ENCODE peak calls at places on chromosome 10, in seven cellular contexts. J is A673; K is astrocyte of the spinal cord; P is mesothelial cell of epicardium; I is A549; N is astrocyte; G is CD8-positive, alpha-beta T cell. S is an unnamed sample.

GRCh38 chr10:34815174-34816066 is at the start of gene PARD3:
- DNase-seq in J (peak; percentile 79), K (peak; percentile 56), P (peak; percentile 59), I (peak; percentile 72), N (no peak), G (no peak), S (peak; percentile 34)

GRCh38 chr10:79223346-79224048 is 123.8 kb upstream of the PPIF start:
- DNase-seq in J (no peak), K (peak; percentile 69), P (no peak), I (no peak), N (peak; percentile 80), G (no peak), S (no peak)

GRCh38 chr10:32985341-32985764 is 27.3 kb upstream of the ITGB1 start:
- DNase-seq in J (no peak), K (no peak), P (no peak), I (no peak), N (no peak), G (no peak), S (no peak)

GRCh38 chr10:119595134-119595714 is 1.5 kb downstream of the TIAL1 start:
- DNase-seq in J (peak; percentile 27), K (peak; percentile 47), P (no peak), I (no peak), N (peak; percentile 59), G (no peak), S (peak; percentile 66)

GRCh38 chr10:100982916-100983830 is 4.1 kb downstream of the MRPL43 start:
- DNase-seq in J (no peak), K (no peak), P (no peak), I (no peak), N (no peak), G (no peak), S (no peak)

GRCh38 chr10:119198438-119198837 is 8.9 kb upstream of the GRK5 start:
- DNase-seq in J (no peak), K (no peak), P (no peak), I (peak; percentile 28), N (no peak), G (no peak), S (no peak)

GRCh38 chr10:31926765-31927596 is 1.6 kb downstream of the ARHGAP12 start:
- DNase-seq in J (peak; percentile 24), K (no peak), P (no peak), I (no peak), N (no peak), G (no peak), S (no peak)

GRCh38 chr10:16732376-16732775 is 84.8 kb downstream of the RSU1 start:
- DNase-seq in J (no peak), K (peak; percentile 17), P (no peak), I (no peak), N (peak; percentile 18), G (no peak), S (peak; percentile 4)

GRCh38 chr10:32174349-32174893 is 118.2 kb upstream of the KIF5B start:
- DNase-seq in J (no peak), K (no peak), P (no peak), I (no peak), N (no peak), G (no peak), S (no peak)

GRCh38 chr10:61760943-61761824 is 98.5 kb downstream of the CABCOCO1 start:
- DNase-seq in J (peak; percentile 44), K (peak; percentile 81), P (no peak), I (no peak), N (peak; percentile 91), G (no peak), S (peak; percentile 79)

GRCh38 chr10:73956476-73957338 is 41.2 kb upstream of the VCL start:
- DNase-seq in J (peak; percentile 73), K (peak; percentile 29), P (no peak), I (no peak), N (peak; percentile 61), G (peak; percentile 20), S (peak; percentile 6)

GRCh38 chr10:29946953-29947700 is 112.3 kb downstream of the JCAD start:
- DNase-seq in J (no peak), K (peak; percentile 95), P (no peak), I (no peak), N (peak; percentile 94), G (no peak), S (peak; percentile 63)

GRCh38 chr10:11165591-11166543 is 148.2 kb downstream of the CELF2 start:
- DNase-seq in J (peak; percentile 24), K (no peak), P (no peak), I (peak; percentile 5), N (no peak), G (peak; percentile 52), S (no peak)

GRCh38 chr10:35462491-35462934 is 126.2 kb downstream of the CCNY start:
- DNase-seq in J (no peak), K (no peak), P (no peak), I (no peak), N (no peak), G (no peak), S (no peak)

GRCh38 chr10:128054163-128054970 is 71.9 kb downstream of the MKI67 start:
- DNase-seq in J (no peak), K (no peak), P (no peak), I (no peak), N (no peak), G (no peak), S (no peak)

GRCh38 chr10:13839430-13839986 is 252.7 kb downstream of the PRPF18 start:
- DNase-seq in J (no peak), K (peak; percentile 94), P (no peak), I (no peak), N (peak; percentile 89), G (no peak), S (peak; percentile 75)

GRCh38 chr10:133523631-133524203 is 3.4 kb upstream of the CYP2E1 start:
- DNase-seq in J (no peak), K (no peak), P (no peak), I (no peak), N (no peak), G (no peak), S (no peak)

GRCh38 chr10:129033790-129034272 is 433.2 kb upstream of the MGMT start:
- DNase-seq in J (peak; percentile 80), K (no peak), P (no peak), I (no peak), N (no peak), G (no peak), S (no peak)

GRCh38 chr10:93598157-93598556 is 2.9 kb downstream of the RBP4 start:
- DNase-seq in J (no peak), K (no peak), P (no peak), I (no peak), N (no peak), G (no peak), S (no peak)
- TF ChIP-seq CTCF in J (no peak), K (no peak), P (no peak), I (no peak), N (no peak), G (no peak), S (no peak)

DNA sequence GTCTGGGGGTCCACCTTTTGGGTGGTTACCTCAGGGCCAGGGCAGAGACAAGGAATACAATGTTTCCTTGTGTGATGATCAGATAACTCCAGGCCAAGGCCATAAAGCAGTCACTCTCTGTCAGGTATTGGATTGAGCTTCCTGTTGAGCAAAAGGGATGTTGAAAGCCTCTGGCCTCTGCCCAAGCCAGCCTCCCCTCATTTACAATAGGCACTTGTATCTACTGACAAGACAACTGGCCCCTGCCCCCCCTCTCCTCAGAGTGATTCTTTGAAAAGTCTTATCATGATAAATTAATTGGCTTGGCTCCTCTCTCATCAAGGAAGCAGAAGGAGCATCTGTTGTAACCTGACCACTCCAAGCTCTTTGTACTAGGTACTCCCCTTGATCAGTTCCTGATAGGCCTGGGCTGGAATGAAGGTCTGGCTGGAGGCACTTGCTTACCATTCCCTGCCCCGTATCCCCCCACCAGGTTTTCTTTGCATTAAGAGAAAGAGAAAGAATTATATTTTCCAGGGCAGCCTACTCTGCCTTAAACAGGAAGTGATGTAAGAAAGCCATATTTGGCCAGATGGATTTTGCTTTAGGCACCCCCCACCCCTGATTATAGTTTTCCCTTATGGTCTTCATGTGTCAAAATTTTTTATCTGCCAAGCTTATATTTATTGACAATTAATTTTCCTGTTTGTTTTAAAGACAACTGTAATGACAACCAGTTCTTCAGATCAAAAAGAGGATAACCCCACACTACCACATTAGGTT is 42.1 kb upstream of the HPS1 start:
- DNase-seq in J (no peak), K (no peak), P (no peak), I (no peak), N (no peak), G (no peak), S (no peak)
- TF ChIP-seq CTCF in J (no peak), K (no peak), P (no peak), I (no peak), N (no peak), G (no peak), S (no peak)

GRCh38 chr10:95048206-95048605 is 21.1 kb downstream of the CYP2C8 start:
- DNase-seq in J (no peak), K (no peak), P (no peak), I (no peak), N (no peak), G (no peak), S (no peak)

DNA sequence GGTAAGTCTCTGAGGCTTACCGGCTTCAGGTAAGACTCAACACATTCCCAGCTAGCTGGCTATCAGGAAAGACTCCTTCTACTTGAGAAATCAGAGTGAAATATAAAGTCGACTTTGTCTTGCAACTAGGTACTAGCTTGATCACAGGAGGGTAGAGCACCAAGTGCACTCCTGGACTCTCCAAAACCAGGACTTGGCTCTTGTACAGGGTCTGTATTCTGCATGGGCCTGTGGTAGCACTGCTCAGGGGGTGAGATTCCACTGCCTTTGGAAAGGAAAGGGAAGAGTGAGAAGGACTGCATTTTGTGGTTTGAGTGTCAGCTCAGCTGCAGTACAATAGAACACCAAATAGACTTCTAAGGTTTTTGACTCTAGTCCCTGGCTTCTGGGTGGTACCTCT is 19.4 kb downstream of the CYP2C8 start:
- DNase-seq in J (no peak), K (no peak), P (no peak), I (no peak), N (no peak), G (no peak), S (no peak)
- TF ChIP-seq CTCF in J (no peak), K (no peak), P (no peak), I (no peak), N (no peak), G (no peak), S (no peak)

GRCh38 chr10:5464521-5464920 is 34.8 kb downstream of the CALML5 start:
- DNase-seq in J (no peak), K (no peak), P (no peak), I (no peak), N (no peak), G (no peak), S (no peak)

GRCh38 chr10:5461201-5461585 is 38.2 kb downstream of the CALML5 start:
- DNase-seq in J (no peak), K (no peak), P (no peak), I (no peak), N (no peak), G (no peak), S (no peak)

GRCh38 chr10:5461914-5462840 is 37.2 kb downstream of the CALML5 start:
- DNase-seq in J (no peak), K (no peak), P (no peak), I (no peak), N (peak; percentile 50), G (no peak), S (peak; percentile 40)

GRCh38 chr10:5460468-5461200 is 38.7 kb downstream of the CALML5 start:
- DNase-seq in J (no peak), K (no peak), P (no peak), I (no peak), N (no peak), G (no peak), S (no peak)

DNA sequence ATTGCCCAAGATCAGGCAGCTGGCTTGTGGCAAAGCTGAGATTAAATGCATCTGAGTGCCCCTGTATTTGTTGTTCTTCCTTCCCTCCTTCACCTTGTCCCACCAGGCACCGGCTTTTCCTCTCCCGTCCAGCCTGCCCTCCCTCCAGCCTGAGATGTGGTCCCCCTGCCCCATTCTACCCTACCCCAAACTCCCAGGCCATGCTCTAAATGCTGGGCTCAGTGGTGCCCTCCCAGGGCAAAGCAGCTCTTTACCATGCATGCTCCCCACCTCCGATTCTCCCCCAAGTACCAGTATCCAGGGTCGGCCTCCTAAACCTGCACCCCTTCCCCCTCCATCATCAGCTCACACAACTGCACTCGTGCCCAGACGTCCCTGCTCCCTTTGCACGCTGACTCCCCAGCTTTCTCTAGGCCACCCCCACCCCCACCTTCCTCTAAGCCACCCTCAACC is 36.5 kb downstream of the CALML5 start:
- DNase-seq in J (no peak), K (no peak), P (no peak), I (no peak), N (no peak), G (no peak), S (no peak)
- TF ChIP-seq CTCF in J (no peak), K (no peak), P (no peak), I (no peak), N (no peak), G (no peak), S (no peak)

S was measured in HFFc6.